ENCODE peak calls at places on chromosomes 5 and 9, in five cellular contexts. T, E, J, G and I are unnamed samples.

GRCh38 chr9:16864741-16865434 is 5.6 kb downstream of the BNC2 start:
- DNase-seq in T (peak; percentile 82), E (no peak), J (peak; percentile 71), G (no peak), I (no peak)

GRCh38 chr5:127858116-127858784 is 155.1 kb downstream of the CCDC192 start:
- DNase-seq in T (no peak), E (no peak), J (peak; percentile 74), G (no peak), I (no peak)

GRCh38 chr9:98627291-98627690 is 81.4 kb downstream of the GABBR2 start:
- DNase-seq in T (peak; percentile 70), E (peak; percentile 21), J (peak; percentile 9), G (no peak), I (no peak)

GRCh38 chr5:1216918-1217295 is 8.3 kb upstream of the SLC6A18 start:
- DNase-seq in T (no peak), E (no peak), J (no peak), G (no peak), I (no peak)

GRCh38 chr5:56415356-56415765 is 182.2 kb upstream of the ANKRD55 start:
- DNase-seq in T (peak; percentile 91), E (no peak), J (peak; percentile 82), G (no peak), I (no peak)

GRCh38 chr5:30042677-30043076 is 1150.8 kb upstream of the CDH6 start:
- DNase-seq in T (no peak), E (no peak), J (no peak), G (no peak), I (no peak)

GRCh38 chr9:113664176-113664875 is 200.8 kb downstream of the RGS3 start:
- DNase-seq in T (no peak), E (no peak), J (no peak), G (no peak), I (no peak)

GRCh38 chr9:119003218-119003617 is 366.0 kb downstream of the BRINP1 start:
- DNase-seq in T (peak; percentile 29), E (no peak), J (peak; percentile 63), G (no peak), I (no peak)

GRCh38 chr9:4573634-4574391 is 83.5 kb downstream of the SLC1A1 start:
- DNase-seq in T (no peak), E (peak; percentile 10), J (no peak), G (no peak), I (no peak)

GRCh38 chr5:115461093-115461492 is 83.5 kb downstream of the FEM1C start:
- DNase-seq in T (no peak), E (no peak), J (no peak), G (no peak), I (no peak)

GRCh38 chr5:125302577-125302976 is 556.1 kb upstream of the ZNF608 start:
- DNase-seq in T (no peak), E (no peak), J (no peak), G (no peak), I (no peak)

GRCh38 chr9:7960615-7961014 is 161.0 kb upstream of the DMAC1 start:
- DNase-seq in T (no peak), E (no peak), J (no peak), G (no peak), I (no peak)

GRCh38 chr5:36878421-36879088 is 2.0 kb downstream of the NIPBL start:
- DNase-seq in T (peak; percentile 57), E (peak; percentile 94), J (peak; percentile 62), G (no peak), I (peak; percentile 75)

GRCh38 chr9:121596515-121596914 is 54.9 kb upstream of the DAB2IP start:
- DNase-seq in T (peak; percentile 56), E (no peak), J (no peak), G (no peak), I (no peak)

GRCh38 chr9:121597693-121598166 is 53.7 kb upstream of the DAB2IP start:
- DNase-seq in T (no peak), E (no peak), J (no peak), G (no peak), I (no peak)

GRCh38 chr9:121599186-121599871 is 52.1 kb upstream of the DAB2IP start:
- DNase-seq in T (peak; percentile 26), E (peak; percentile 93), J (peak; percentile 57), G (peak; percentile 68), I (peak; percentile 84)

GRCh38 chr9:121599872-121600585 is 51.4 kb upstream of the DAB2IP start:
- DNase-seq in T (no peak), E (no peak), J (no peak), G (no peak), I (no peak)

GRCh38 chr9:121598167-121599000 is 53.0 kb upstream of the DAB2IP start:
- DNase-seq in T (peak; percentile 86), E (peak; percentile 98), J (peak; percentile 91), G (peak; percentile 81), I (peak; percentile 86)
- H3K4me3 ChIP-seq in T (peak overlapping the region; percentile 16), E (peak overlapping the region; percentile 27), J (peak overlapping the region; percentile 64), G (peak overlapping the region; percentile 72), I (peak overlapping the region; percentile 52)

GRCh38 chr9:122348288-122348777 is 22.5 kb upstream of the PTGS1 start:
- DNase-seq in T (no peak), E (no peak), J (no peak), G (no peak), I (no peak)
- H2BK15ac ChIP-seq in T (no peak overlapping the region), E (no peak overlapping the region), J (no peak overlapping the region), G (peak overlapping the region; percentile 19), I (peak overlapping the region; percentile 44)

DNA sequence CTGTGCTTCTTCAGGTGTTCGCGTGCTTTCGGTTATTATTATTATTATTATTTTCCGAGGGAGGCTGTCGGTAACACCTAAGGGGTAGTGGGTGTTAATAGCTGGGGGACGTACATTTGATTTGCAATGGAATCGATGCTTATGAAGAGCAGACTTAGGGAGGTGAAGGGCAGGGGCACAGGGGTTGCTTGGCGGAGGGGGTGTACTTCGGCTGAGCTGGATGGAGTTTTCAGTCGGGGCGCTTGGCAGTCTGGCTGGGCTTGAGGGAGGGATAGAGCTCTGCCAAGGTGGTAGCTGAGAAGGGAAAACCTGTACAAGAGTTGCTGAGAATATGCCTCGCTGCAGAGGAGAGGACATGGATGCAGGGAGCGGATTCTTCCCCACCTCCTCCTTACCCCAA is 611 bp upstream of the PTPRD start:
- DNase-seq in T (no peak), E (no peak), J (no peak), G (no peak), I (no peak)
- H3K4me3 ChIP-seq in T (no peak overlapping the region), E (peak overlapping the region; percentile 27), J (peak overlapping the region; percentile 27), G (peak overlapping the region; percentile 73), I (peak overlapping the region; percentile 89)

DNA sequence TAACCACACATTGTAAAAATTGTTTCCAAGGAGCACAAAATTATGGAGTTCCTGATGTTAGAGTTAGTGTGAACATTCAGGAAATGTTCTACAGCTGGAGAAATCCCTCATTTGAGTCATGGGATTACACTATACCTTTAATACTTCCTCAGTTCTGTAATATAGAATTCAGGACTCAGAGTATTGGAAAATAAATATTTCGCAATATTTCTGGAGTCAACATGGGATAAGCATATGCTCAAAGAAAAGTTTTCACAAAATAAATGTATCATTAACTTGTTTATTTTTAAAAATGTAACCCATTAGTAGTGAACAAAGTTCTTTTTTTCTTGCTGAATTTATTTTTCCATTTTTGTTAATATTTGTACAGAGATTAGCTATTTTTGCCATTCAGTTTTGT is 8.6 kb downstream of the CYLC2 start:
- DNase-seq in T (no peak), E (no peak), J (no peak), G (no peak), I (no peak)
- H2BK15ac ChIP-seq in T (no peak overlapping the region), E (no peak overlapping the region), J (no peak overlapping the region), G (no peak overlapping the region), I (no peak overlapping the region)

GRCh38 chr9:133357656-133358055 is 1.3 kb downstream of the SURF2 start:
- DNase-seq in T (no peak), E (no peak), J (no peak), G (no peak), I (no peak)
- H3K4me3 ChIP-seq in T (no peak overlapping the region), E (no peak overlapping the region), J (peak overlapping the region; percentile 83), G (no peak overlapping the region), I (peak overlapping the region; percentile 88)

DNA sequence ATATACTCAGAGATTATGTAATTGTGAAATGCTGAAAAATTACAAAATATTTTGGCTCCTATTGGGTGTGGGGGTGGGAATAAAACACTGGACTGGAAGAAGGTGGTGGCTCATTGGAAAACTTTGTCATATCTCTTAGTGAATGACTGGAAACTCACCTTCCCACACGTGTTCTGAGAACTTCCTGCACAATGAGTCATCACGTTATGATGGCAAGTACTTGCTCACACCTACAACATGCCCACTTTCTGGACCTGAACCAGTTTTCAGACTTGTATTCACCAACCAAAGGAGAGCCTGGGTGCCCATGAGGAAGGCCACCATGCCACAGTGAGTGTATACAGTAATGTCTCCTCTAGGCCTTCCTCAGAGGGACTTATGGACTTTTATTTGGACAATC is 294.8 kb downstream of the ASTN2 start:
- DNase-seq in T (no peak), E (no peak), J (no peak), G (no peak), I (no peak)
- H2BK15ac ChIP-seq in T (no peak overlapping the region), E (no peak overlapping the region), J (no peak overlapping the region), G (no peak overlapping the region), I (no peak overlapping the region)

GRCh38 chr9:131552030-131552429 is 6.7 kb downstream of the PRRT1B start:
- DNase-seq in T (no peak), E (no peak), J (no peak), G (no peak), I (no peak)

GRCh38 chr9:131557855-131558548 is 12.7 kb downstream of the PRRT1B start:
- DNase-seq in T (no peak), E (no peak), J (no peak), G (no peak), I (no peak)

GRCh38 chr9:131555841-131556673 is 10.7 kb downstream of the PRRT1B start:
- DNase-seq in T (no peak), E (no peak), J (no peak), G (no peak), I (no peak)

GRCh38 chr9:131554865-131555351 is 9.6 kb downstream of the PRRT1B start:
- DNase-seq in T (no peak), E (no peak), J (no peak), G (no peak), I (no peak)

DNA sequence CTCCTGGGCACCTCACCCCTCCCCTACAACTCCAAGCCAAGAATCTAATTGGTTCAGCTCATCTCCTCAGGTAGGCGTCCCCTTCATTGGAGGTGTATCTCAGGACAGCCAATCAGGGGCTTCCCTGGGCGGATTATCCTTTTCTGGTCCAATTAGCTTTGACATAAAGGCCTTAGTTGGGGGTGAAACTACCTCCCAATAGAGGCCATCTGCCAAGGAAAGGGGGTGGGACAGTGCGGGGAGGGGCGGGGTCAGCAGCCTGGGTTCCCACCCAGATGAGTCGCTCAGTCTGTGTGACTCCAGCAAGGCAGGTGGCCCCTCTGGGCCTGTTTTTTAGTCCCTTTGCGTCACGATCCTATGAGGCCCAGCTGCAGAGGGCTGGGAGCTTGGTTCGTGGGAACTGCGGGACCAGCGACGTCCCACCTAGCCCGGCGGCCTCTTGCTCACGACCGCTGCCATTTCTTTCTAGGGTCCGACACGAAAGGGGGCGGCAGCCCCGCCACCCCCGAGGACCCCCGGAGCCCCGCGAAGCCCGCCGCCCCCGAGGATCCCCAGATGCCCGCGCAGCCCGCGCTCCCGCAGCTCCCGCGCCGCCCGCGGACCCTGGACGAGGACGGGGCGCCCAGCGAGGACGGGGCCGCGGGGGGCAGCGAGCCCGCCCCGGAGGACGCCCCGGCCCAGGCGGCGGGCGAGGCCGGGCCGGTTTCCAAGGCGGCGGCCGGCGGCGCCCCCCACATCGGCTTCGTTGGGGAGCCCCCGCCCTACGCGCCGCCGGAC is 9.0 kb downstream of the PRRT1B start:
- DNase-seq in T (no peak), E (peak; percentile 72), J (no peak), G (no peak), I (no peak)
- H3K4me3 ChIP-seq in T (no peak overlapping the region), E (no peak overlapping the region), J (no peak overlapping the region), G (no peak overlapping the region), I (peak overlapping the region; percentile 57)